ENCODE peak calls at places on chromosome 17, in nine cellular contexts. S is HT-29, H is T follicular helper cell, E is hypothalamus, R is AG08396, I is NCI-H1092 treated with DMSO at 0.1 percent for 48 hours, W is kidney glomerular epithelial cell, V is left ventricle myocardium inferior, U is psoas muscle. C is an unnamed sample.

GRCh38 chr17:31674717-31675349 is 184.2 kb downstream of the COPRS start:
- DNase-seq in W (peak; percentile 61), S (no peak), E (no peak), U (no peak), V (no peak), R (no peak), I (no peak), H (no peak), C (peak; percentile 53)

GRCh38 chr17:39627717-39628516 is 1.2 kb downstream of the PPP1R1B start:
- DNase-seq in R (no peak), W (no peak), S (no peak), H (no peak), V (no peak), E (no peak), U (no peak), I (no peak), C (no peak)

GRCh38 chr17:72587156-72587555 is 466.3 kb downstream of the SOX9 start:
- DNase-seq in W (peak; percentile 18), U (no peak), V (no peak), I (no peak), H (no peak), S (no peak), E (no peak), R (no peak), C (no peak)

GRCh38 chr17:8176998-8177731 is 985 bp upstream of the TMEM107 start:
- DNase-seq in R (no peak), W (no peak), U (no peak), I (no peak), V (no peak), S (no peak), E (no peak), H (no peak), C (no peak)

GRCh38 chr17:72976971-72977767 is 115.3 kb downstream of the SLC39A11 start:
- DNase-seq in S (peak; percentile 85), E (no peak), R (peak; percentile 91), H (no peak), I (no peak), V (peak; percentile 38), W (peak; percentile 61), U (peak; percentile 56), C (peak; percentile 77)

GRCh38 chr17:45313419-45313771 is 3.4 kb downstream of the MAP3K14 start:
- DNase-seq in I (no peak), H (no peak), W (no peak), E (no peak), V (no peak), R (no peak), S (no peak), U (no peak), C (no peak)

GRCh38 chr17:19447085-19447583 is 36.1 kb downstream of the RNF112 start:
- DNase-seq in I (peak; percentile 69), H (peak; percentile 56), E (peak; percentile 59), U (no peak), R (peak; percentile 88), S (peak; percentile 72), V (no peak), W (peak; percentile 83), C (peak; percentile 78)

GRCh38 chr17:6641374-6641818 is 536 bp downstream of the TXNDC17 start:
- DNase-seq in R (no peak), V (no peak), U (no peak), E (no peak), I (peak; percentile 23), W (peak; percentile 53), S (peak; percentile 58), H (no peak), C (peak; percentile 16)

GRCh38 chr17:27349540-27350021 is 55.7 kb downstream of the WSB1 start:
- DNase-seq in E (no peak), H (no peak), V (no peak), R (no peak), I (no peak), S (no peak), U (no peak), W (no peak), C (no peak)

GRCh38 chr17:60141111-60142018 is 8.4 kb upstream of the CA4 start:
- DNase-seq in R (no peak), W (no peak), E (no peak), H (no peak), I (no peak), V (no peak), U (peak; percentile 45), S (no peak), C (no peak)

GRCh38 chr17:17998934-17999333 is 26.3 kb downstream of the DRC3 start:
- DNase-seq in I (no peak), E (no peak), W (no peak), S (no peak), H (no peak), U (peak; percentile 22), R (no peak), V (no peak), C (no peak)

GRCh38 chr17:50620848-50621247 is 13.8 kb upstream of the ABCC3 start:
- DNase-seq in H (no peak), E (no peak), I (peak; percentile 55), R (no peak), U (no peak), W (no peak), S (no peak), V (no peak), C (no peak)

GRCh38 chr17:61614219-61614618 is 23.2 kb upstream of the NACA2 start:
- DNase-seq in W (no peak), S (no peak), I (no peak), V (no peak), E (no peak), U (no peak), H (no peak), R (no peak), C (no peak)

GRCh38 chr17:7141824-7142223 is 27.2 kb upstream of the ASGR2 start:
- DNase-seq in W (no peak), S (peak; percentile 55), I (no peak), R (no peak), E (no peak), V (no peak), H (no peak), U (no peak), C (no peak)

GRCh38 chr17:19766421-19767270 is 18.5 kb upstream of the ALDH3A1 start:
- DNase-seq in H (peak; percentile 65), U (peak; percentile 91), E (peak; percentile 50), S (peak; percentile 73), R (peak; percentile 85), V (peak; percentile 78), W (peak; percentile 29), I (peak; percentile 22), C (peak; percentile 65)

GRCh38 chr17:38322156-38322779 is 21.5 kb downstream of the GPR179 start:
- DNase-seq in W (peak; percentile 20), H (peak; percentile 55), V (peak; percentile 54), S (peak; percentile 88), I (no peak), U (peak; percentile 78), R (peak; percentile 76), E (no peak), C (peak; percentile 66)

GRCh38 chr17:79548116-79548515 is 62.7 kb downstream of the RBFOX3 start:
- DNase-seq in H (no peak), E (no peak), W (no peak), R (no peak), S (no peak), V (no peak), I (no peak), U (peak; percentile 34), C (no peak)

GRCh38 chr17:61159415-61159814 is 240.2 kb upstream of the TBX2 start:
- DNase-seq in U (no peak), H (no peak), E (no peak), I (no peak), W (no peak), S (no peak), R (no peak), V (no peak), C (peak; percentile 27)